ENCODE peak calls at places on chromosome 11, in nine cellular contexts. Z is OCI-LY7, B is astrocyte, H is mucosa of descending colon, G is HL-60, T is HFF-Myc, W is BJ, K is coronary artery, V is bronchial epithelial cell. O is an unnamed sample.

GRCh38 chr11:24496371-24496727 is 504 bp upstream of the LUZP2 start:
- DNase-seq in Z (no peak), B (peak), H (no peak), G (no peak), T (no peak), W (no peak), K (no peak), V (no peak), O (no peak)

GRCh38 chr11:35304393-35304790 is 115.0 kb downstream of the SLC1A2 start:
- DNase-seq in Z (no peak), B (peak), H (no peak), G (peak), T (no peak), W (no peak), K (no peak), V (peak), O (no peak)

GRCh38 chr11:36196476-36197099 is 92.6 kb downstream of the COMMD9 start:
- DNase-seq in Z (no peak), B (no peak), H (no peak), G (no peak), T (no peak), W (no peak), K (no peak), V (no peak), O (no peak)

GRCh38 chr11:102559839-102560238 is 29.3 kb upstream of the MMP7 start:
- DNase-seq in Z (peak), B (no peak), H (no peak), G (no peak), T (no peak), W (no peak), K (no peak), V (no peak), O (no peak)

GRCh38 chr11:128927108-128927461 is 15.6 kb downstream of the TP53AIP1 start:
- DNase-seq in Z (no peak), B (no peak), H (no peak), G (no peak), T (no peak), W (no peak), K (no peak), V (no peak), O (no peak)

GRCh38 chr11:73271936-73272679 is at the start of gene P2RY6:
- DNase-seq in Z (no peak), B (peak), H (no peak), G (peak), T (peak), W (no peak), K (peak), V (peak), O (no peak)

GRCh38 chr11:101741479-101742175 is 157.8 kb upstream of the TRPC6 start:
- DNase-seq in Z (no peak), B (no peak), H (no peak), G (no peak), T (no peak), W (no peak), K (no peak), V (peak), O (no peak)

GRCh38 chr11:84963240-84963639 is 663.9 kb downstream of the DLG2 start:
- DNase-seq in Z (no peak), B (peak), H (no peak), G (no peak), T (no peak), W (no peak), K (no peak), V (no peak), O (no peak)

GRCh38 chr11:65424200-65425104 is 1.9 kb downstream of the NEAT1 start:
- DNase-seq in Z (peak), B (peak), H (no peak), G (no peak), T (no peak), W (no peak), K (peak), V (peak), O (no peak)

GRCh38 chr11:3126207-3126865 is 38.8 kb downstream of the OSBPL5 start:
- DNase-seq in Z (no peak), B (no peak), H (peak), G (no peak), T (no peak), W (no peak), K (no peak), V (peak), O (no peak)

GRCh38 chr11:21485426-21485825 is 707.5 kb upstream of the ANO5 start:
- DNase-seq in Z (no peak), B (no peak), H (no peak), G (no peak), T (no peak), W (no peak), K (no peak), V (no peak), O (no peak)

GRCh38 chr11:63916837-63917684 is at the start of gene RCOR2:
- DNase-seq in Z (peak), B (peak), H (peak), G (peak), T (no peak), W (no peak), K (no peak), V (peak), O (no peak)
- H3K4me3 ChIP-seq in Z (peak), B (peak), H (peak), G (peak), T (peak), W (peak), K (peak), V (peak), O (peak)

DNA sequence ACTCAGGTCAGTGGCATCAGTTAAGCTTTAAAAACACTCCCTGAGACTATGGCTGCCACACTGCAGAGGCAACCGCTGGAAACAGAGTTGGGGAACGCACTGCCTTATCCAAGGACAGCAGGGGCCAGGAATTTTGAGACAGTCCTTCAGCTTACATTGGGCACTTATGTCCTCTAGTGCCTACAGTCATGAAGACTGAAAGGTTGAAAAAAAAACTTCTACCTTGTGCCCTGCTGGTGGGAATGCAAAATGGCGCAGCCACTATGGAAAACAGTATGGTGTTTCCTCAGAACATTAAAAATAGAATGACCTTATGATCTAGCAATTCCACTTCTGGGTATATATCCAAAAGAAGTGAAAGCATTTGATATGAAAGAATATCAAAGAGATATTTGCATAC is 19.6 kb downstream of the DKK3 start:
- DNase-seq in Z (no peak), B (no peak), H (no peak), G (no peak), T (no peak), W (no peak), K (no peak), V (no peak), O (no peak)
- TF ChIP-seq CTCF in Z (no peak), B (peak), H (no peak), G (no peak), T (peak), W (peak), K (no peak), V (peak), O (no peak)

DNA sequence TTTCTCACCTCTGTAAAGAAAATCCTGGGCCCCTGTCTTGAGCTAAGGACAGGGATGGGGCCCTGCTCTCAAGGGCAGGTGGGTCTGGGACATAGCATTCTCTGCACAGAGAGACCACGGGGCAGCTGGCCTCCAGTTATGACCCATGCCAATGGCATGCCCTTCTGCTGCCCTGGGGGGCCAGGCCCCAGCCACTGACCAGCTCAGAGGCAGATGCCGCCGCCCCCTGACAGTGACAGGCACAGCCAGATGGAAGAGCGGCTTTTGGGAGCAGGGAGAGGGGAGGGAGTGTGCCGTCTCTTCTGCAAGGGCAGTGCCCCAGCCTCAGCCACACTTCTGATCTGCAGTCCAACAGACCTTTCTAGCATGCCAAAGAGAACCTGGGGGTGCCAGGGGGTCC is 114.8 kb upstream of the NAV2 start:
- DNase-seq in Z (no peak), B (no peak), H (no peak), G (no peak), T (no peak), W (no peak), K (peak), V (no peak), O (no peak)
- H3K4me3 ChIP-seq in Z (no peak), B (no peak), H (no peak), G (no peak), T (no peak), W (no peak), K (peak), V (no peak), O (no peak)

DNA sequence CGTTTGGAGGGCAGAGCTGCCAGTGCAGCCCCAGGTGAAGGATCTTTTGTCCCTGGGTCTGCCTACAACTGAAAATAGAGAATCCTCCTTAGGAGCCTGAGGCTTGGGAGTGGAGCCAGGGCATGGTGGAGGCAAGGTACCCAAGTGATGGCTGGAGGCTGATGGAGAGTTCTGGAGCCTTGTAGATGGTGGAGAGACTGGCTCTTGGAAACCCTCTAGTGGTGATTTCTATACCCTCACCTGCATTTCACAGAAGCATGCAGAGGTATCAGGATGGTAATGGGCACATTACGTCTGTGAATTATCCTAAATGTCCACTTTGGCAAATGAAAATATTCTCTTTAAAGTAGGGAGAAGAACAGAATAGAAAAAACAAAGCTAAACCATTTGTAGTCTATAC is 44.4 kb downstream of the INSC start:
- DNase-seq in Z (peak), B (no peak), H (no peak), G (no peak), T (no peak), W (no peak), K (no peak), V (peak), O (peak)
- TF ChIP-seq CTCF in Z (peak), B (peak), H (no peak), G (peak), T (peak), W (peak), K (no peak), V (peak), O (peak)

DNA sequence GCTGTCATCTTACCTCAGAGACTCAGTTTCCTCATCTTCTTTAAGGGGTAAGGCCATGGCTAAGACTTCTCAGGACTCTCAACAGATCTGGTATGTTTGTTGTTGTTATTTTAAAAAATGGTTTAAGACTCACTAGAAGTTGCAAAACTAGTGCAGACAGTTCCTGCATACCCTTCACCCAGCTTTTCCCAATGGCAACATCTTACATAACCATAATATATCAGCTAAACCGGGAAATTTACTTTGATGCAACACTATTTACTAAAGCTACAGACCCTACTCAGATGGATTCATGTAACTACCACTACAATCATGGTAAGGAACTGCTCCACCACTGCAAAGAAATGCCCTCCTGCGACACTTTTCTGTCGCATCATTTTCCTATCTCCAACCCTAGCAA is 20.4 kb downstream of the LGR4 start:
- DNase-seq in Z (no peak), B (no peak), H (no peak), G (no peak), T (no peak), W (no peak), K (no peak), V (no peak), O (no peak)
- H3K4me3 ChIP-seq in Z (no peak), B (no peak), H (no peak), G (no peak), T (no peak), W (no peak), K (no peak), V (no peak), O (no peak)

GRCh38 chr11:126990716-126991480 is 9.7 kb downstream of the KIRREL3 start:
- DNase-seq in Z (no peak), B (peak), H (no peak), G (no peak), T (no peak), W (no peak), K (no peak), V (no peak), O (no peak)
- TF ChIP-seq CTCF in Z (peak), B (no peak), H (no peak), G (no peak), T (no peak), W (no peak), K (no peak), V (no peak), O (no peak)

GRCh38 chr11:95703059-95703458 is 86.5 kb downstream of the FAM76B start:
- DNase-seq in Z (no peak), B (no peak), H (no peak), G (no peak), T (no peak), W (no peak), K (no peak), V (no peak), O (no peak)
- H3K4me3 ChIP-seq in Z (no peak), B (no peak), H (no peak), G (no peak), T (no peak), W (no peak), K (no peak), V (no peak), O (no peak)

GRCh38 chr11:12573707-12574106 is 100.5 kb upstream of the TEAD1 start:
- DNase-seq in Z (no peak), B (no peak), H (no peak), G (no peak), T (no peak), W (no peak), K (no peak), V (no peak), O (no peak)

GRCh38 chr11:12581923-12582322 is 92.3 kb upstream of the TEAD1 start:
- DNase-seq in Z (no peak), B (peak), H (no peak), G (no peak), T (no peak), W (peak), K (no peak), V (peak), O (no peak)

GRCh38 chr11:12577746-12578644 is 96.2 kb upstream of the TEAD1 start:
- DNase-seq in Z (no peak), B (peak), H (no peak), G (no peak), T (no peak), W (no peak), K (no peak), V (no peak), O (no peak)
- TF ChIP-seq CTCF in Z (no peak), B (no peak), H (no peak), G (no peak), T (no peak), W (no peak), K (no peak), V (peak), O (no peak)

GRCh38 chr11:125933030-125933813 is 12.6 kb upstream of the VSIG10L2 start:
- DNase-seq in Z (no peak), B (no peak), H (no peak), G (no peak), T (no peak), W (no peak), K (no peak), V (no peak), O (no peak)
- H3K4me3 ChIP-seq in Z (no peak), B (no peak), H (no peak), G (no peak), T (no peak), W (no peak), K (no peak), V (no peak), O (no peak)